ENCODE peak calls at places on chromosomes 6 and 20, in ten cellular contexts. H, W, Q, U, R, Z, S, F, T and P are unnamed samples.

GRCh38 chr6:134178230-134179044 is 126.0 kb upstream of the SLC2A12 start:
- DNase-seq in W (peak), U (peak), T (peak), H (peak), R (peak), Q (peak), Z (peak), S (peak), F (peak), P (peak)

GRCh38 chr20:10654630-10655029 is 19.2 kb downstream of the JAG1 start:
- DNase-seq in R (no peak), F (peak), Z (no peak), H (no peak), Q (no peak), S (no peak), U (no peak), W (peak), T (no peak), P (no peak)

GRCh38 chr20:53866787-53867740 is 203.3 kb downstream of the BCAS1 start:
- DNase-seq in W (no peak), R (no peak), S (no peak), Q (no peak), U (no peak), T (no peak), Z (no peak), F (no peak), H (no peak), P (no peak)

GRCh38 chr6:24064106-24064505 is 61.9 kb upstream of the NRSN1 start:
- DNase-seq in R (no peak), S (peak), U (no peak), H (no peak), F (peak), Q (no peak), W (no peak), T (peak), Z (no peak), P (no peak)

GRCh38 chr6:7528565-7528964 is 12.9 kb upstream of the DSP start:
- DNase-seq in Z (no peak), Q (no peak), R (no peak), T (peak), F (no peak), W (no peak), U (no peak), S (no peak), H (no peak), P (no peak)

GRCh38 chr6:15476631-15477380 is 186.0 kb downstream of the DTNBP1 start:
- DNase-seq in F (no peak), T (no peak), W (no peak), U (no peak), R (no peak), H (no peak), Z (no peak), S (no peak), Q (no peak), P (no peak)

GRCh38 chr6:93327857-93328256 is 91.5 kb downstream of the EPHA7 start:
- DNase-seq in Z (no peak), Q (no peak), S (no peak), W (no peak), R (no peak), U (no peak), T (no peak), F (no peak), H (no peak), P (no peak)

GRCh38 chr6:41167173-41167963 is 4.5 kb upstream of the TREM2 start:
- DNase-seq in R (no peak), S (no peak), Z (no peak), U (no peak), F (no peak), W (no peak), T (no peak), H (no peak), Q (no peak), P (no peak)

GRCh38 chr6:139943391-139943790 is 568.9 kb upstream of the CITED2 start:
- DNase-seq in R (no peak), H (no peak), Q (no peak), S (no peak), Z (no peak), W (no peak), T (peak), F (peak), U (no peak), P (no peak)

GRCh38 chr6:33905081-33905609 is 101.3 kb upstream of the MLN start:
- DNase-seq in T (no peak), W (no peak), H (peak), Q (no peak), U (peak), R (peak), F (peak), S (no peak), Z (peak), P (no peak)

GRCh38 chr6:142302427-142303190 is 802 bp downstream of the ADGRG6 start:
- DNase-seq in Q (no peak), U (no peak), F (no peak), R (no peak), H (no peak), Z (no peak), T (no peak), W (no peak), S (no peak), P (no peak)

GRCh38 chr6:84691978-84692623 is 72.3 kb downstream of the TBX18 start:
- DNase-seq in R (no peak), H (no peak), S (no peak), U (no peak), Z (no peak), Q (no peak), F (no peak), T (no peak), W (no peak), P (no peak)

GRCh38 chr6:169251822-169252804 is 1.5 kb downstream of the THBS2 start:
- DNase-seq in W (no peak), S (no peak), R (no peak), T (no peak), F (no peak), H (no peak), Z (no peak), U (no peak), Q (no peak), P (no peak)

GRCh38 chr6:12748815-12749521 is 32.4 kb downstream of the PHACTR1 start:
- DNase-seq in T (no peak), R (no peak), U (no peak), W (no peak), H (no peak), Z (no peak), F (no peak), S (no peak), Q (no peak), P (peak)

GRCh38 chr6:7088076-7088742 is 19.6 kb upstream of the RREB1 start:
- DNase-seq in F (no peak), H (no peak), Z (no peak), W (no peak), U (no peak), T (no peak), Q (no peak), R (no peak), S (no peak), P (no peak)

GRCh38 chr20:45974896-45975565 is 3.0 kb upstream of the ZNF335 start:
- DNase-seq in H (no peak), Q (no peak), F (no peak), S (no peak), Z (no peak), R (no peak), T (no peak), W (no peak), U (no peak), P (peak)

GRCh38 chr6:106939208-106939607 is 35.3 kb downstream of the CD24 start:
- DNase-seq in F (peak), U (no peak), Q (no peak), W (no peak), T (no peak), H (no peak), R (no peak), Z (no peak), S (no peak), P (no peak)

GRCh38 chr20:23212482-23212881 is 126.4 kb upstream of the CD93 start:
- DNase-seq in W (no peak), S (no peak), F (no peak), T (no peak), Z (no peak), U (no peak), H (no peak), R (no peak), Q (no peak), P (no peak)

GRCh38 chr6:2542858-2543218 is 207.9 kb downstream of the MYLK4 start:
- DNase-seq in R (no peak), H (no peak), W (no peak), U (no peak), F (peak), Z (no peak), S (no peak), Q (no peak), T (peak), P (no peak)

GRCh38 chr6:42914546-42914945 is 1.3 kb upstream of the PTCRA start:
- DNase-seq in U (no peak), H (no peak), R (no peak), W (no peak), Q (no peak), S (no peak), Z (no peak), F (no peak), T (no peak), P (no peak)

GRCh38 chr6:88045521-88046136 is 2.0 kb upstream of the SPACA1 start:
- DNase-seq in Z (no peak), R (no peak), H (no peak), W (no peak), U (no peak), F (no peak), T (no peak), S (no peak), Q (no peak), P (no peak)

GRCh38 chr6:37171970-37172812 is 2.2 kb downstream of the PIM1 start:
- DNase-seq in R (peak), S (peak), Z (peak), F (peak), T (peak), Q (peak), H (peak), U (peak), W (peak), P (peak)

GRCh38 chr6:127976111-127976510 is 75.3 kb upstream of the THEMIS start:
- DNase-seq in Z (no peak), F (no peak), S (no peak), Q (no peak), U (no peak), H (no peak), W (no peak), R (no peak), T (no peak), P (no peak)

GRCh38 chr20:35907017-35907685 is 47.2 kb downstream of the SCAND1 start:
- DNase-seq in R (no peak), F (no peak), U (no peak), Z (no peak), H (no peak), Q (no peak), T (no peak), S (no peak), W (no peak), P (no peak)

GRCh38 chr6:87244380-87244779 is 78.0 kb upstream of the SMIM8 start:
- DNase-seq in H (no peak), U (no peak), S (no peak), T (no peak), F (no peak), Q (no peak), W (no peak), Z (no peak), R (no peak), P (no peak)

GRCh38 chr20:4195499-4195898 is 180.1 kb upstream of the RNF24 start:
- DNase-seq in H (no peak), Z (no peak), U (no peak), F (no peak), S (no peak), W (no peak), R (no peak), T (no peak), Q (no peak), P (no peak)

GRCh38 chr20:56429496-56429895 is 17.4 kb downstream of the CASS4 start:
- DNase-seq in S (no peak), Q (no peak), T (peak), U (no peak), Z (no peak), R (no peak), F (no peak), W (no peak), H (peak), P (no peak)

GRCh38 chr20:24863356-24863755 is 85.7 kb upstream of the CST7 start:
- DNase-seq in Z (no peak), S (no peak), H (no peak), R (no peak), U (no peak), Q (no peak), T (no peak), W (no peak), F (no peak), P (no peak)